ENCODE peak calls at places on chromosomes 12 and 14, in eight cellular contexts. One of them, this sample, is unnamed.

GRCh38 chr12:3348055-3348454 is 142.9 kb upstream of the PRMT8 start:
- DNase-seq in OCI-LY7: no peak
- DNase-seq in HCT116: no peak
- DNase-seq in CD4-positive, CD25-positive, alpha-beta regulatory T cell: no peak
- DNase-seq in CD8-positive, alpha-beta T cell: no peak
- DNase-seq in uterus: no peak
- DNase-seq in upper lobe of left lung: no peak
- DNase-seq in effector memory CD4-positive, alpha-beta T cell: no peak
- DNase-seq in this sample: no peak

GRCh38 chr12:113724703-113725556 is 241.2 kb downstream of the RBM19 start:
- DNase-seq in effector memory CD4-positive, alpha-beta T cell: no peak
- DNase-seq in OCI-LY7: no peak
- DNase-seq in CD8-positive, alpha-beta T cell: no peak
- DNase-seq in CD4-positive, CD25-positive, alpha-beta regulatory T cell: no peak
- DNase-seq in uterus: no peak
- DNase-seq in HCT116: no peak
- DNase-seq in upper lobe of left lung: no peak
- DNase-seq in this sample: no peak

GRCh38 chr12:20505056-20505455 is 136.7 kb downstream of the PDE3A start:
- DNase-seq in CD4-positive, CD25-positive, alpha-beta regulatory T cell: no peak
- DNase-seq in uterus: no peak
- DNase-seq in upper lobe of left lung: no peak
- DNase-seq in effector memory CD4-positive, alpha-beta T cell: no peak
- DNase-seq in CD8-positive, alpha-beta T cell: no peak
- DNase-seq in OCI-LY7: no peak
- DNase-seq in HCT116: no peak
- DNase-seq in this sample: no peak

GRCh38 chr12:11651785-11652184 is 2.3 kb downstream of the ETV6 start:
- DNase-seq in HCT116: no peak
- DNase-seq in OCI-LY7: peak
- DNase-seq in upper lobe of left lung: no peak
- DNase-seq in CD4-positive, CD25-positive, alpha-beta regulatory T cell: no peak
- DNase-seq in effector memory CD4-positive, alpha-beta T cell: no peak
- DNase-seq in uterus: no peak
- DNase-seq in CD8-positive, alpha-beta T cell: no peak
- DNase-seq in this sample: no peak

GRCh38 chr14:23173039-23173438 is 10.4 kb downstream of the SLC7A8 start:
- DNase-seq in uterus: peak
- DNase-seq in HCT116: no peak
- DNase-seq in CD4-positive, CD25-positive, alpha-beta regulatory T cell: no peak
- DNase-seq in effector memory CD4-positive, alpha-beta T cell: no peak
- DNase-seq in upper lobe of left lung: peak
- DNase-seq in CD8-positive, alpha-beta T cell: no peak
- DNase-seq in OCI-LY7: peak
- DNase-seq in this sample: no peak

GRCh38 chr14:89443002-89443660 is 26.1 kb upstream of the FOXN3 start:
- DNase-seq in OCI-LY7: no peak
- DNase-seq in uterus: no peak
- DNase-seq in upper lobe of left lung: no peak
- DNase-seq in CD4-positive, CD25-positive, alpha-beta regulatory T cell: no peak
- DNase-seq in effector memory CD4-positive, alpha-beta T cell: no peak
- DNase-seq in CD8-positive, alpha-beta T cell: no peak
- DNase-seq in HCT116: no peak
- DNase-seq in this sample: no peak

GRCh38 chr12:119940881-119941280 is 48.2 kb upstream of the BICDL1 start:
- DNase-seq in uterus: no peak
- DNase-seq in upper lobe of left lung: no peak
- DNase-seq in CD4-positive, CD25-positive, alpha-beta regulatory T cell: no peak
- DNase-seq in HCT116: peak
- DNase-seq in CD8-positive, alpha-beta T cell: no peak
- DNase-seq in effector memory CD4-positive, alpha-beta T cell: no peak
- DNase-seq in OCI-LY7: no peak
- DNase-seq in this sample: no peak

GRCh38 chr12:74538491-74539258 is 1.0 kb downstream of the ATXN7L3B start:
- DNase-seq in effector memory CD4-positive, alpha-beta T cell: peak
- DNase-seq in CD4-positive, CD25-positive, alpha-beta regulatory T cell: peak
- DNase-seq in OCI-LY7: peak
- DNase-seq in uterus: no peak
- DNase-seq in upper lobe of left lung: peak
- DNase-seq in HCT116: no peak
- DNase-seq in CD8-positive, alpha-beta T cell: peak
- DNase-seq in this sample: peak

GRCh38 chr12:13691598-13691997 is 289.8 kb downstream of the GRIN2B start:
- DNase-seq in HCT116: no peak
- DNase-seq in effector memory CD4-positive, alpha-beta T cell: no peak
- DNase-seq in uterus: no peak
- DNase-seq in CD8-positive, alpha-beta T cell: no peak
- DNase-seq in OCI-LY7: no peak
- DNase-seq in CD4-positive, CD25-positive, alpha-beta regulatory T cell: no peak
- DNase-seq in upper lobe of left lung: no peak
- DNase-seq in this sample: no peak

GRCh38 chr14:73717247-73717646 is 3.1 kb upstream of the PNMA1 start:
- DNase-seq in effector memory CD4-positive, alpha-beta T cell: no peak
- DNase-seq in HCT116: no peak
- DNase-seq in CD8-positive, alpha-beta T cell: no peak
- DNase-seq in upper lobe of left lung: no peak
- DNase-seq in CD4-positive, CD25-positive, alpha-beta regulatory T cell: no peak
- DNase-seq in OCI-LY7: no peak
- DNase-seq in uterus: peak
- DNase-seq in this sample: no peak

GRCh38 chr14:64715628-64716412 is 11.6 kb downstream of the PLEKHG3 start:
- DNase-seq in CD4-positive, CD25-positive, alpha-beta regulatory T cell: no peak
- DNase-seq in OCI-LY7: no peak
- DNase-seq in uterus: no peak
- DNase-seq in CD8-positive, alpha-beta T cell: no peak
- DNase-seq in effector memory CD4-positive, alpha-beta T cell: no peak
- DNase-seq in upper lobe of left lung: no peak
- DNase-seq in HCT116: no peak
- DNase-seq in this sample: no peak

GRCh38 chr12:19382111-19382526 is 57.2 kb upstream of the AEBP2 start:
- DNase-seq in CD8-positive, alpha-beta T cell: peak
- DNase-seq in HCT116: no peak
- DNase-seq in uterus: no peak
- DNase-seq in effector memory CD4-positive, alpha-beta T cell: no peak
- DNase-seq in OCI-LY7: no peak
- DNase-seq in upper lobe of left lung: no peak
- DNase-seq in CD4-positive, CD25-positive, alpha-beta regulatory T cell: peak
- DNase-seq in this sample: no peak

GRCh38 chr12:112096070-112096469 is 12.5 kb downstream of the NAA25 start:
- DNase-seq in upper lobe of left lung: no peak
- DNase-seq in uterus: no peak
- DNase-seq in OCI-LY7: no peak
- DNase-seq in CD4-positive, CD25-positive, alpha-beta regulatory T cell: no peak
- DNase-seq in effector memory CD4-positive, alpha-beta T cell: no peak
- DNase-seq in CD8-positive, alpha-beta T cell: no peak
- DNase-seq in HCT116: no peak
- DNase-seq in this sample: no peak
- H3K4me3 ChIP-seq in upper lobe of left lung: no peak
- H3K4me3 ChIP-seq in uterus: no peak
- H3K4me3 ChIP-seq in OCI-LY7: no peak
- H3K4me3 ChIP-seq in CD4-positive, CD25-positive, alpha-beta regulatory T cell: peak
- H3K4me3 ChIP-seq in effector memory CD4-positive, alpha-beta T cell: no peak
- H3K4me3 ChIP-seq in CD8-positive, alpha-beta T cell: no peak
- H3K4me3 ChIP-seq in HCT116: no peak
- H3K4me3 ChIP-seq in this sample: no peak

GRCh38 chr12:39852346-39852745 is 232.7 kb upstream of the ABCD2 start:
- DNase-seq in CD4-positive, CD25-positive, alpha-beta regulatory T cell: no peak
- DNase-seq in CD8-positive, alpha-beta T cell: no peak
- DNase-seq in effector memory CD4-positive, alpha-beta T cell: no peak
- DNase-seq in HCT116: no peak
- DNase-seq in uterus: no peak
- DNase-seq in OCI-LY7: no peak
- DNase-seq in upper lobe of left lung: no peak
- DNase-seq in this sample: no peak
- H3K4me3 ChIP-seq in CD4-positive, CD25-positive, alpha-beta regulatory T cell: no peak
- H3K4me3 ChIP-seq in CD8-positive, alpha-beta T cell: no peak
- H3K4me3 ChIP-seq in effector memory CD4-positive, alpha-beta T cell: no peak
- H3K4me3 ChIP-seq in HCT116: no peak
- H3K4me3 ChIP-seq in uterus: no peak
- H3K4me3 ChIP-seq in OCI-LY7: no peak
- H3K4me3 ChIP-seq in upper lobe of left lung: no peak
- H3K4me3 ChIP-seq in this sample: no peak

DNA sequence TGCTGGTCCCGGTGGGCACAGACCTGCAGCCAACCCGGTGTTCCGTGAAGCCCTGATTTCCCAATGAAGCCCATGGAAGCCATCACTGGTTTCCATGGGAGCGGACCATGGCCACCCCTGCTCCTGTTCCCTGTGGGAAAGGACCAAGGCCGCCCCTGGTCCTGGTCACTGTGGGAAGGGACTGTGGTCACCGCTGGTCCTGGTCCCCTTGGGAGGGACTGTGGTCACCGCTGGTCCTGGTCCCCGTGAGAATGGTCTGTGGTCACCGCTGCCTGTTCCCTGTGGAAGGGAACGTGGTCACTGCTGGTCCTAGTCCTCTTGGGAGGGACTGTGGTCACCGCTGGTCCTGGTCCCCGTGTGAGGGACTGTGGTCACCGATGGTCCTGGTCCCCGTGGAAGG is 393 bp upstream of the GLT1D1 start:
- DNase-seq in upper lobe of left lung: no peak
- DNase-seq in CD8-positive, alpha-beta T cell: no peak
- DNase-seq in effector memory CD4-positive, alpha-beta T cell: no peak
- DNase-seq in HCT116: no peak
- DNase-seq in OCI-LY7: no peak
- DNase-seq in CD4-positive, CD25-positive, alpha-beta regulatory T cell: no peak
- DNase-seq in uterus: no peak
- DNase-seq in this sample: no peak
- H3K4me3 ChIP-seq in upper lobe of left lung: no peak
- H3K4me3 ChIP-seq in CD8-positive, alpha-beta T cell: no peak
- H3K4me3 ChIP-seq in effector memory CD4-positive, alpha-beta T cell: no peak
- H3K4me3 ChIP-seq in HCT116: no peak
- H3K4me3 ChIP-seq in OCI-LY7: no peak
- H3K4me3 ChIP-seq in CD4-positive, CD25-positive, alpha-beta regulatory T cell: no peak
- H3K4me3 ChIP-seq in uterus: no peak
- H3K4me3 ChIP-seq in this sample: no peak

GRCh38 chr12:116954700-116955381 is 44.1 kb downstream of the FBXW8 start:
- DNase-seq in HCT116: no peak
- DNase-seq in uterus: no peak
- DNase-seq in OCI-LY7: no peak
- DNase-seq in CD8-positive, alpha-beta T cell: no peak
- DNase-seq in CD4-positive, CD25-positive, alpha-beta regulatory T cell: no peak
- DNase-seq in upper lobe of left lung: peak
- DNase-seq in effector memory CD4-positive, alpha-beta T cell: no peak
- DNase-seq in this sample: no peak
- H3K4me3 ChIP-seq in HCT116: no peak
- H3K4me3 ChIP-seq in uterus: no peak
- H3K4me3 ChIP-seq in OCI-LY7: no peak
- H3K4me3 ChIP-seq in CD8-positive, alpha-beta T cell: no peak
- H3K4me3 ChIP-seq in CD4-positive, CD25-positive, alpha-beta regulatory T cell: no peak
- H3K4me3 ChIP-seq in upper lobe of left lung: no peak
- H3K4me3 ChIP-seq in effector memory CD4-positive, alpha-beta T cell: no peak
- H3K4me3 ChIP-seq in this sample: no peak

GRCh38 chr12:6612247-6612646 is 5.1 kb upstream of the CHD4 start:
- DNase-seq in uterus: peak
- DNase-seq in CD4-positive, CD25-positive, alpha-beta regulatory T cell: peak
- DNase-seq in CD8-positive, alpha-beta T cell: peak
- DNase-seq in HCT116: no peak
- DNase-seq in upper lobe of left lung: no peak
- DNase-seq in effector memory CD4-positive, alpha-beta T cell: no peak
- DNase-seq in OCI-LY7: peak
- DNase-seq in this sample: peak
- H3K4me3 ChIP-seq in uterus: no peak
- H3K4me3 ChIP-seq in CD4-positive, CD25-positive, alpha-beta regulatory T cell: peak
- H3K4me3 ChIP-seq in CD8-positive, alpha-beta T cell: peak
- H3K4me3 ChIP-seq in HCT116: no peak
- H3K4me3 ChIP-seq in upper lobe of left lung: no peak
- H3K4me3 ChIP-seq in effector memory CD4-positive, alpha-beta T cell: peak
- H3K4me3 ChIP-seq in OCI-LY7: peak
- H3K4me3 ChIP-seq in this sample: peak

GRCh38 chr12:53683494-53683893 is 7.6 kb upstream of the ATP5MC2 start:
- DNase-seq in OCI-LY7: no peak
- DNase-seq in CD8-positive, alpha-beta T cell: no peak
- DNase-seq in effector memory CD4-positive, alpha-beta T cell: no peak
- DNase-seq in upper lobe of left lung: no peak
- DNase-seq in CD4-positive, CD25-positive, alpha-beta regulatory T cell: no peak
- DNase-seq in uterus: no peak
- DNase-seq in HCT116: no peak
- DNase-seq in this sample: no peak

GRCh38 chr12:53674977-53675700 is 744 bp downstream of the ATP5MC2 start:
- DNase-seq in OCI-LY7: peak
- DNase-seq in effector memory CD4-positive, alpha-beta T cell: no peak
- DNase-seq in CD8-positive, alpha-beta T cell: no peak
- DNase-seq in uterus: no peak
- DNase-seq in HCT116: no peak
- DNase-seq in upper lobe of left lung: no peak
- DNase-seq in CD4-positive, CD25-positive, alpha-beta regulatory T cell: no peak
- DNase-seq in this sample: no peak

GRCh38 chr12:53675701-53676607 is at the start of gene ATP5MC2:
- DNase-seq in effector memory CD4-positive, alpha-beta T cell: peak
- DNase-seq in OCI-LY7: peak
- DNase-seq in HCT116: peak
- DNase-seq in upper lobe of left lung: peak
- DNase-seq in CD4-positive, CD25-positive, alpha-beta regulatory T cell: peak
- DNase-seq in uterus: peak
- DNase-seq in CD8-positive, alpha-beta T cell: peak
- DNase-seq in this sample: peak

GRCh38 chr12:53676715-53677611 is 1.1 kb upstream of the ATP5MC2 start:
- DNase-seq in CD8-positive, alpha-beta T cell: peak
- DNase-seq in OCI-LY7: no peak
- DNase-seq in CD4-positive, CD25-positive, alpha-beta regulatory T cell: peak
- DNase-seq in upper lobe of left lung: peak
- DNase-seq in effector memory CD4-positive, alpha-beta T cell: no peak
- DNase-seq in uterus: peak
- DNase-seq in HCT116: no peak
- DNase-seq in this sample: no peak

DNA sequence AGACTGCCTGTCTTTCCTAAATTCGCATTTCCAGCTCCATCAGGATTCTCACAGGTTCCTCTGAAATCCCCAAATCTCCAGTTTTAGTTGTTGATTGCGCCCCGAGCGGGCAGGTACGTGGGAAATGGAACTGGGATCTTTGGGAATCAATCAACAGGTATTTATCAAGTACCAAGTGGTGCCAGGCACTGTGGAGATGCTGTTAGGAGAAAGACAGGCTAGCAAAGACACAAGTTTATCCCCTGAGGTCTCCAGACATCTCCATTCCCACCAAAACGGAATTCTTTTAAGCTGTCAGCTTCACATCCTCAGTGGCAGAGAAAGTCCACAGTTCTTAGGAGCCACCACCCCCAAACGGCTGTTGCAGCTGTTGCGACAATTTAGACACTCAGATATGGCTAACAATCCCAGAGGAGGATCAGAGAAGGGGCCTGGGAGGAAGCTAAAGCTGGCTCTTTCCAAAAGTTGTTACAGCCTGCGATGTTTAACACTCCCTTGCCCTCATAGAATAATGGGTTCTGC is 1.8 kb upstream of the ATP5MC2 start:
- DNase-seq in effector memory CD4-positive, alpha-beta T cell: no peak
- DNase-seq in CD4-positive, CD25-positive, alpha-beta regulatory T cell: no peak
- DNase-seq in uterus: no peak
- DNase-seq in OCI-LY7: no peak
- DNase-seq in HCT116: no peak
- DNase-seq in CD8-positive, alpha-beta T cell: no peak
- DNase-seq in upper lobe of left lung: no peak
- DNase-seq in this sample: no peak
- H3K4me3 ChIP-seq in effector memory CD4-positive, alpha-beta T cell: no peak
- H3K4me3 ChIP-seq in CD4-positive, CD25-positive, alpha-beta regulatory T cell: no peak
- H3K4me3 ChIP-seq in uterus: peak
- H3K4me3 ChIP-seq in OCI-LY7: no peak
- H3K4me3 ChIP-seq in HCT116: no peak
- H3K4me3 ChIP-seq in CD8-positive, alpha-beta T cell: peak
- H3K4me3 ChIP-seq in upper lobe of left lung: peak
- H3K4me3 ChIP-seq in this sample: no peak